ENCODE peak calls at places on chromosomes 1 and 21, in seven cellular contexts. One of them, this sample, is unnamed.

GRCh38 chr21:25733859-25734653 is 648 bp downstream of the ATP5PF start:
- DNase-seq in NAMALWA: peak
- DNase-seq in T-helper 17 cell: no peak
- DNase-seq in endothelial cell: no peak
- DNase-seq in stimulated activated CD8-positive, alpha-beta memory T cell treated with anti-CD3 and anti-CD28 coated beads, Interleukin-15, amount 100 ng/mL, for 4 hours: no peak
- DNase-seq in T-helper 9 cell: no peak
- DNase-seq in mesenchymal stem cell: peak
- DNase-seq in this sample: peak

GRCh38 chr1:20322825-20323612 is 32.3 kb downstream of the VWA5B1 start:
- DNase-seq in stimulated activated CD8-positive, alpha-beta memory T cell treated with anti-CD3 and anti-CD28 coated beads, Interleukin-15, amount 100 ng/mL, for 4 hours: no peak
- DNase-seq in endothelial cell: no peak
- DNase-seq in T-helper 17 cell: no peak
- DNase-seq in mesenchymal stem cell: no peak
- DNase-seq in T-helper 9 cell: peak
- DNase-seq in NAMALWA: no peak
- DNase-seq in this sample: peak

GRCh38 chr1:98044071-98044697 is 123.3 kb upstream of the DPYD start:
- DNase-seq in endothelial cell: no peak
- DNase-seq in stimulated activated CD8-positive, alpha-beta memory T cell treated with anti-CD3 and anti-CD28 coated beads, Interleukin-15, amount 100 ng/mL, for 4 hours: no peak
- DNase-seq in T-helper 9 cell: no peak
- DNase-seq in NAMALWA: no peak
- DNase-seq in mesenchymal stem cell: peak
- DNase-seq in T-helper 17 cell: no peak
- DNase-seq in this sample: no peak

GRCh38 chr1:184387069-184387870 is 441 bp downstream of the C1orf21 start:
- DNase-seq in T-helper 17 cell: no peak
- DNase-seq in stimulated activated CD8-positive, alpha-beta memory T cell treated with anti-CD3 and anti-CD28 coated beads, Interleukin-15, amount 100 ng/mL, for 4 hours: no peak
- DNase-seq in T-helper 9 cell: peak
- DNase-seq in mesenchymal stem cell: peak
- DNase-seq in NAMALWA: peak
- DNase-seq in endothelial cell: peak
- DNase-seq in this sample: peak

GRCh38 chr1:9815150-9815549 is 8.6 kb downstream of the CLSTN1 start:
- DNase-seq in stimulated activated CD8-positive, alpha-beta memory T cell treated with anti-CD3 and anti-CD28 coated beads, Interleukin-15, amount 100 ng/mL, for 4 hours: no peak
- DNase-seq in T-helper 17 cell: no peak
- DNase-seq in NAMALWA: no peak
- DNase-seq in endothelial cell: no peak
- DNase-seq in mesenchymal stem cell: no peak
- DNase-seq in T-helper 9 cell: no peak
- DNase-seq in this sample: no peak

GRCh38 chr1:211830055-211830329 is 571 bp downstream of the LPGAT1 start:
- DNase-seq in NAMALWA: no peak
- DNase-seq in T-helper 9 cell: peak
- DNase-seq in mesenchymal stem cell: no peak
- DNase-seq in stimulated activated CD8-positive, alpha-beta memory T cell treated with anti-CD3 and anti-CD28 coated beads, Interleukin-15, amount 100 ng/mL, for 4 hours: no peak
- DNase-seq in T-helper 17 cell: no peak
- DNase-seq in endothelial cell: no peak
- DNase-seq in this sample: peak

GRCh38 chr1:107609808-107610207 is 355.2 kb downstream of the VAV3 start:
- DNase-seq in T-helper 17 cell: no peak
- DNase-seq in NAMALWA: no peak
- DNase-seq in endothelial cell: no peak
- DNase-seq in stimulated activated CD8-positive, alpha-beta memory T cell treated with anti-CD3 and anti-CD28 coated beads, Interleukin-15, amount 100 ng/mL, for 4 hours: no peak
- DNase-seq in mesenchymal stem cell: no peak
- DNase-seq in T-helper 9 cell: no peak
- DNase-seq in this sample: no peak

GRCh38 chr1:27598288-27598687 is 5.7 kb downstream of the AHDC1 start:
- DNase-seq in T-helper 17 cell: no peak
- DNase-seq in endothelial cell: peak
- DNase-seq in stimulated activated CD8-positive, alpha-beta memory T cell treated with anti-CD3 and anti-CD28 coated beads, Interleukin-15, amount 100 ng/mL, for 4 hours: no peak
- DNase-seq in T-helper 9 cell: no peak
- DNase-seq in mesenchymal stem cell: peak
- DNase-seq in NAMALWA: no peak
- DNase-seq in this sample: peak

GRCh38 chr1:11286735-11287410 is 13.9 kb downstream of the UBIAD1 start:
- DNase-seq in endothelial cell: no peak
- DNase-seq in NAMALWA: no peak
- DNase-seq in T-helper 17 cell: no peak
- DNase-seq in mesenchymal stem cell: no peak
- DNase-seq in T-helper 9 cell: no peak
- DNase-seq in stimulated activated CD8-positive, alpha-beta memory T cell treated with anti-CD3 and anti-CD28 coated beads, Interleukin-15, amount 100 ng/mL, for 4 hours: no peak
- DNase-seq in this sample: no peak

GRCh38 chr1:162251102-162251501 is 125.6 kb downstream of the SPATA46 start:
- DNase-seq in T-helper 17 cell: no peak
- DNase-seq in T-helper 9 cell: no peak
- DNase-seq in mesenchymal stem cell: no peak
- DNase-seq in stimulated activated CD8-positive, alpha-beta memory T cell treated with anti-CD3 and anti-CD28 coated beads, Interleukin-15, amount 100 ng/mL, for 4 hours: no peak
- DNase-seq in endothelial cell: no peak
- DNase-seq in NAMALWA: no peak
- DNase-seq in this sample: no peak

GRCh38 chr1:241022366-241022765 is 334.6 kb downstream of the RGS7 start:
- DNase-seq in stimulated activated CD8-positive, alpha-beta memory T cell treated with anti-CD3 and anti-CD28 coated beads, Interleukin-15, amount 100 ng/mL, for 4 hours: no peak
- DNase-seq in NAMALWA: no peak
- DNase-seq in mesenchymal stem cell: no peak
- DNase-seq in T-helper 9 cell: no peak
- DNase-seq in T-helper 17 cell: no peak
- DNase-seq in endothelial cell: no peak
- DNase-seq in this sample: peak

GRCh38 chr1:213994888-213995287 is 7.1 kb downstream of the PROX1 start:
- DNase-seq in mesenchymal stem cell: no peak
- DNase-seq in stimulated activated CD8-positive, alpha-beta memory T cell treated with anti-CD3 and anti-CD28 coated beads, Interleukin-15, amount 100 ng/mL, for 4 hours: no peak
- DNase-seq in NAMALWA: no peak
- DNase-seq in T-helper 9 cell: no peak
- DNase-seq in endothelial cell: no peak
- DNase-seq in T-helper 17 cell: no peak
- DNase-seq in this sample: no peak

GRCh38 chr1:25664357-25664796 is 47.8 kb downstream of the MAN1C1 start:
- DNase-seq in T-helper 17 cell: no peak
- DNase-seq in endothelial cell: no peak
- DNase-seq in NAMALWA: no peak
- DNase-seq in mesenchymal stem cell: no peak
- DNase-seq in T-helper 9 cell: no peak
- DNase-seq in stimulated activated CD8-positive, alpha-beta memory T cell treated with anti-CD3 and anti-CD28 coated beads, Interleukin-15, amount 100 ng/mL, for 4 hours: no peak
- DNase-seq in this sample: no peak

GRCh38 chr1:40413527-40414252 is 36.6 kb upstream of the ZFP69B start:
- DNase-seq in stimulated activated CD8-positive, alpha-beta memory T cell treated with anti-CD3 and anti-CD28 coated beads, Interleukin-15, amount 100 ng/mL, for 4 hours: no peak
- DNase-seq in mesenchymal stem cell: no peak
- DNase-seq in T-helper 17 cell: no peak
- DNase-seq in T-helper 9 cell: no peak
- DNase-seq in NAMALWA: no peak
- DNase-seq in endothelial cell: no peak
- DNase-seq in this sample: no peak

GRCh38 chr1:183571678-183572268 is 18.5 kb downstream of the NCF2 start:
- DNase-seq in mesenchymal stem cell: no peak
- DNase-seq in NAMALWA: no peak
- DNase-seq in T-helper 9 cell: no peak
- DNase-seq in stimulated activated CD8-positive, alpha-beta memory T cell treated with anti-CD3 and anti-CD28 coated beads, Interleukin-15, amount 100 ng/mL, for 4 hours: no peak
- DNase-seq in endothelial cell: no peak
- DNase-seq in T-helper 17 cell: no peak
- DNase-seq in this sample: no peak

GRCh38 chr1:7491089-7491817 is 279.8 kb upstream of the VAMP3 start:
- DNase-seq in T-helper 17 cell: no peak
- DNase-seq in endothelial cell: no peak
- DNase-seq in stimulated activated CD8-positive, alpha-beta memory T cell treated with anti-CD3 and anti-CD28 coated beads, Interleukin-15, amount 100 ng/mL, for 4 hours: no peak
- DNase-seq in T-helper 9 cell: no peak
- DNase-seq in NAMALWA: no peak
- DNase-seq in mesenchymal stem cell: peak
- DNase-seq in this sample: peak

GRCh38 chr1:45730075-45730779 is 20.2 kb downstream of the IPP start:
- DNase-seq in T-helper 9 cell: no peak
- DNase-seq in endothelial cell: no peak
- DNase-seq in stimulated activated CD8-positive, alpha-beta memory T cell treated with anti-CD3 and anti-CD28 coated beads, Interleukin-15, amount 100 ng/mL, for 4 hours: no peak
- DNase-seq in T-helper 17 cell: no peak
- DNase-seq in mesenchymal stem cell: no peak
- DNase-seq in NAMALWA: no peak
- DNase-seq in this sample: no peak

GRCh38 chr21:36784942-36785341 is 86.0 kb downstream of the SIM2 start:
- DNase-seq in T-helper 9 cell: no peak
- DNase-seq in mesenchymal stem cell: no peak
- DNase-seq in NAMALWA: no peak
- DNase-seq in endothelial cell: no peak
- DNase-seq in stimulated activated CD8-positive, alpha-beta memory T cell treated with anti-CD3 and anti-CD28 coated beads, Interleukin-15, amount 100 ng/mL, for 4 hours: no peak
- DNase-seq in T-helper 17 cell: no peak
- DNase-seq in this sample: no peak

GRCh38 chr1:201329801-201330200 is 46.5 kb downstream of the PKP1 start:
- DNase-seq in stimulated activated CD8-positive, alpha-beta memory T cell treated with anti-CD3 and anti-CD28 coated beads, Interleukin-15, amount 100 ng/mL, for 4 hours: no peak
- DNase-seq in endothelial cell: no peak
- DNase-seq in mesenchymal stem cell: peak
- DNase-seq in T-helper 17 cell: no peak
- DNase-seq in NAMALWA: no peak
- DNase-seq in T-helper 9 cell: no peak
- DNase-seq in this sample: no peak

GRCh38 chr1:228903573-228904122 is 168.4 kb downstream of the RHOU start:
- DNase-seq in endothelial cell: no peak
- DNase-seq in stimulated activated CD8-positive, alpha-beta memory T cell treated with anti-CD3 and anti-CD28 coated beads, Interleukin-15, amount 100 ng/mL, for 4 hours: no peak
- DNase-seq in T-helper 9 cell: no peak
- DNase-seq in T-helper 17 cell: no peak
- DNase-seq in NAMALWA: no peak
- DNase-seq in mesenchymal stem cell: peak
- DNase-seq in this sample: no peak

GRCh38 chr21:38429011-38429410 is 69.3 kb downstream of the ERG start:
- DNase-seq in NAMALWA: no peak
- DNase-seq in T-helper 9 cell: no peak
- DNase-seq in stimulated activated CD8-positive, alpha-beta memory T cell treated with anti-CD3 and anti-CD28 coated beads, Interleukin-15, amount 100 ng/mL, for 4 hours: no peak
- DNase-seq in T-helper 17 cell: no peak
- DNase-seq in endothelial cell: no peak
- DNase-seq in mesenchymal stem cell: no peak
- DNase-seq in this sample: no peak

GRCh38 chr1:234868296-234869147 is 258.5 kb upstream of the IRF2BP2 start:
- DNase-seq in mesenchymal stem cell: no peak
- DNase-seq in endothelial cell: no peak
- DNase-seq in T-helper 9 cell: no peak
- DNase-seq in stimulated activated CD8-positive, alpha-beta memory T cell treated with anti-CD3 and anti-CD28 coated beads, Interleukin-15, amount 100 ng/mL, for 4 hours: no peak
- DNase-seq in T-helper 17 cell: no peak
- DNase-seq in NAMALWA: no peak
- DNase-seq in this sample: no peak

GRCh38 chr1:194233069-194233468 is 1046.7 kb upstream of the B3GALT2 start:
- DNase-seq in mesenchymal stem cell: peak
- DNase-seq in stimulated activated CD8-positive, alpha-beta memory T cell treated with anti-CD3 and anti-CD28 coated beads, Interleukin-15, amount 100 ng/mL, for 4 hours: no peak
- DNase-seq in NAMALWA: no peak
- DNase-seq in T-helper 9 cell: no peak
- DNase-seq in T-helper 17 cell: no peak
- DNase-seq in endothelial cell: no peak
- DNase-seq in this sample: no peak

GRCh38 chr1:9869831-9870251 is 40.2 kb downstream of the CTNNBIP1 start:
- DNase-seq in mesenchymal stem cell: no peak
- DNase-seq in NAMALWA: no peak
- DNase-seq in T-helper 9 cell: no peak
- DNase-seq in T-helper 17 cell: no peak
- DNase-seq in stimulated activated CD8-positive, alpha-beta memory T cell treated with anti-CD3 and anti-CD28 coated beads, Interleukin-15, amount 100 ng/mL, for 4 hours: no peak
- DNase-seq in endothelial cell: no peak
- DNase-seq in this sample: no peak

GRCh38 chr1:228004887-228005462 is 1.8 kb upstream of the WNT3A start:
- DNase-seq in endothelial cell: no peak
- DNase-seq in mesenchymal stem cell: no peak
- DNase-seq in NAMALWA: no peak
- DNase-seq in T-helper 9 cell: no peak
- DNase-seq in stimulated activated CD8-positive, alpha-beta memory T cell treated with anti-CD3 and anti-CD28 coated beads, Interleukin-15, amount 100 ng/mL, for 4 hours: no peak
- DNase-seq in T-helper 17 cell: no peak
- DNase-seq in this sample: no peak

GRCh38 chr1:119285482-119285881 is 83.1 kb upstream of the HAO2 start:
- DNase-seq in stimulated activated CD8-positive, alpha-beta memory T cell treated with anti-CD3 and anti-CD28 coated beads, Interleukin-15, amount 100 ng/mL, for 4 hours: no peak
- DNase-seq in endothelial cell: no peak
- DNase-seq in T-helper 9 cell: no peak
- DNase-seq in NAMALWA: no peak
- DNase-seq in T-helper 17 cell: no peak
- DNase-seq in mesenchymal stem cell: peak
- DNase-seq in this sample: peak

GRCh38 chr1:53909946-53910345 is 16.0 kb downstream of the DIO1 start:
- DNase-seq in endothelial cell: no peak
- DNase-seq in NAMALWA: no peak
- DNase-seq in mesenchymal stem cell: peak
- DNase-seq in T-helper 17 cell: no peak
- DNase-seq in T-helper 9 cell: no peak
- DNase-seq in stimulated activated CD8-positive, alpha-beta memory T cell treated with anti-CD3 and anti-CD28 coated beads, Interleukin-15, amount 100 ng/mL, for 4 hours: no peak
- DNase-seq in this sample: no peak

GRCh38 chr21:45858180-45858579 is 123.4 kb upstream of the COL6A1 start:
- DNase-seq in stimulated activated CD8-positive, alpha-beta memory T cell treated with anti-CD3 and anti-CD28 coated beads, Interleukin-15, amount 100 ng/mL, for 4 hours: no peak
- DNase-seq in endothelial cell: no peak
- DNase-seq in mesenchymal stem cell: no peak
- DNase-seq in T-helper 17 cell: no peak
- DNase-seq in NAMALWA: no peak
- DNase-seq in T-helper 9 cell: no peak
- DNase-seq in this sample: no peak

GRCh38 chr1:44559361-44559760 is 114.9 kb downstream of the TMEM53 start:
- DNase-seq in T-helper 9 cell: no peak
- DNase-seq in mesenchymal stem cell: no peak
- DNase-seq in stimulated activated CD8-positive, alpha-beta memory T cell treated with anti-CD3 and anti-CD28 coated beads, Interleukin-15, amount 100 ng/mL, for 4 hours: no peak
- DNase-seq in NAMALWA: no peak
- DNase-seq in endothelial cell: no peak
- DNase-seq in T-helper 17 cell: no peak
- DNase-seq in this sample: no peak

GRCh38 chr1:15684042-15684461 is at the start of gene PLEKHM2:
- DNase-seq in mesenchymal stem cell: peak
- DNase-seq in endothelial cell: peak
- DNase-seq in stimulated activated CD8-positive, alpha-beta memory T cell treated with anti-CD3 and anti-CD28 coated beads, Interleukin-15, amount 100 ng/mL, for 4 hours: no peak
- DNase-seq in T-helper 9 cell: peak
- DNase-seq in NAMALWA: peak
- DNase-seq in T-helper 17 cell: peak
- DNase-seq in this sample: peak

GRCh38 chr1:199226163-199226562 is 587.3 kb downstream of the PTPRC start:
- DNase-seq in T-helper 9 cell: no peak
- DNase-seq in mesenchymal stem cell: peak
- DNase-seq in endothelial cell: no peak
- DNase-seq in NAMALWA: no peak
- DNase-seq in stimulated activated CD8-positive, alpha-beta memory T cell treated with anti-CD3 and anti-CD28 coated beads, Interleukin-15, amount 100 ng/mL, for 4 hours: no peak
- DNase-seq in T-helper 17 cell: no peak
- DNase-seq in this sample: peak

GRCh38 chr21:46253610-46254124 is 25.1 kb upstream of the LSS start:
- DNase-seq in mesenchymal stem cell: peak
- DNase-seq in NAMALWA: peak
- DNase-seq in T-helper 9 cell: peak
- DNase-seq in T-helper 17 cell: no peak
- DNase-seq in endothelial cell: no peak
- DNase-seq in stimulated activated CD8-positive, alpha-beta memory T cell treated with anti-CD3 and anti-CD28 coated beads, Interleukin-15, amount 100 ng/mL, for 4 hours: no peak
- DNase-seq in this sample: no peak

GRCh38 chr1:9204156-9204720 is 30.3 kb upstream of the H6PD start:
- DNase-seq in mesenchymal stem cell: no peak
- DNase-seq in endothelial cell: no peak
- DNase-seq in T-helper 17 cell: no peak
- DNase-seq in stimulated activated CD8-positive, alpha-beta memory T cell treated with anti-CD3 and anti-CD28 coated beads, Interleukin-15, amount 100 ng/mL, for 4 hours: no peak
- DNase-seq in T-helper 9 cell: no peak
- DNase-seq in NAMALWA: no peak
- DNase-seq in this sample: no peak

GRCh38 chr21:33898546-33898945 is 17.1 kb downstream of the ATP5PO start:
- DNase-seq in endothelial cell: no peak
- DNase-seq in stimulated activated CD8-positive, alpha-beta memory T cell treated with anti-CD3 and anti-CD28 coated beads, Interleukin-15, amount 100 ng/mL, for 4 hours: no peak
- DNase-seq in NAMALWA: no peak
- DNase-seq in T-helper 9 cell: no peak
- DNase-seq in mesenchymal stem cell: no peak
- DNase-seq in T-helper 17 cell: no peak
- DNase-seq in this sample: no peak

This sample was measured in Daoy.